ENCODE peak calls at places on chromosome 7, in seven cellular contexts. G is hepatocyte, I is brain microvascular endothelial cell, T is thoracic aorta, Y is ovary, W is endothelial cell of umbilical vein, O is transverse colon. A is an unnamed sample.

GRCh38 chr7:140326116-140326928 is 72.0 kb downstream of the SLC37A3 start:
- DNase-seq in G (peak), I (peak), T (peak), Y (peak), W (peak), O (peak), A (peak)

GRCh38 chr7:84701524-84702306 is 485.1 kb downstream of the SEMA3D start:
- DNase-seq in G (peak), I (peak), T (no peak), Y (no peak), W (peak), O (peak), A (no peak)

GRCh38 chr7:152723364-152723763 is 36.2 kb upstream of the ACTR3B start:
- DNase-seq in G (no peak), I (no peak), T (no peak), Y (no peak), W (no peak), O (no peak), A (no peak)

GRCh38 chr7:140478361-140479061 is 794 bp downstream of the MKRN1 start:
- DNase-seq in G (peak), I (peak), T (no peak), Y (peak), W (peak), O (peak), A (peak)

GRCh38 chr7:48087349-48087748 is 1.7 kb upstream of the UPP1 start:
- DNase-seq in G (no peak), I (peak), T (no peak), Y (no peak), W (peak), O (no peak), A (peak)

GRCh38 chr7:30924624-30925023 is 13.0 kb downstream of the AQP1 start:
- DNase-seq in G (no peak), I (no peak), T (no peak), Y (peak), W (no peak), O (peak), A (no peak)

GRCh38 chr7:149209518-149210269 is 14.3 kb downstream of the ZNF282 start:
- DNase-seq in G (peak), I (peak), T (no peak), Y (no peak), W (peak), O (peak), A (peak)

GRCh38 chr7:118312966-118313365 is 88.5 kb downstream of the ANKRD7 start:
- DNase-seq in G (no peak), I (no peak), T (no peak), Y (no peak), W (no peak), O (no peak), A (peak)

GRCh38 chr7:140650367-140650766 is 9.8 kb upstream of the DENND2A start:
- DNase-seq in G (no peak), I (no peak), T (no peak), Y (no peak), W (no peak), O (no peak), A (no peak)

GRCh38 chr7:143073556-143073955 is 21.4 kb downstream of the OR6V1 start:
- DNase-seq in G (no peak), I (no peak), T (no peak), Y (no peak), W (no peak), O (no peak), A (no peak)

GRCh38 chr7:151142686-151143040 is 24.8 kb downstream of the GBX1 start:
- DNase-seq in G (no peak), I (no peak), T (no peak), Y (no peak), W (no peak), O (peak), A (no peak)

GRCh38 chr7:20393021-20394015 is 62.6 kb downstream of the ITGB8 start:
- DNase-seq in G (peak), I (no peak), T (no peak), Y (no peak), W (peak), O (no peak), A (no peak)

GRCh38 chr7:45687185-45687560 is 113.0 kb downstream of the ADCY1 start:
- DNase-seq in G (no peak), I (no peak), T (no peak), Y (no peak), W (no peak), O (no peak), A (no peak)

GRCh38 chr7:124033093-124033806 is 383 bp upstream of the TMEM229A start:
- DNase-seq in G (peak), I (no peak), T (no peak), Y (peak), W (no peak), O (peak), A (no peak)

GRCh38 chr7:114364151-114364550 is 50.5 kb upstream of the FOXP2 start:
- DNase-seq in G (no peak), I (no peak), T (no peak), Y (no peak), W (no peak), O (no peak), A (no peak)

GRCh38 chr7:69776611-69777010 is 178.3 kb downstream of the AUTS2 start:
- DNase-seq in G (no peak), I (no peak), T (no peak), Y (no peak), W (no peak), O (no peak), A (no peak)

GRCh38 chr7:98470131-98470985 is 69.5 kb upstream of the BAIAP2L1 start:
- DNase-seq in G (peak), I (no peak), T (no peak), Y (no peak), W (no peak), O (peak), A (peak)

GRCh38 chr7:48548667-48549066 is 375.7 kb upstream of the CDC14C start:
- DNase-seq in G (no peak), I (no peak), T (no peak), Y (no peak), W (no peak), O (no peak), A (no peak)

GRCh38 chr7:135260930-135261721 is 27.5 kb downstream of the STRA8 start:
- DNase-seq in G (no peak), I (no peak), T (no peak), Y (no peak), W (peak), O (no peak), A (no peak)

GRCh38 chr7:29207469-29207868 is 12.9 kb downstream of the CHN2 start:
- DNase-seq in G (no peak), I (no peak), T (no peak), Y (no peak), W (peak), O (no peak), A (no peak)

GRCh38 chr7:42915356-42915755 is 3.5 kb upstream of the C7orf25 start:
- DNase-seq in G (no peak), I (no peak), T (no peak), Y (no peak), W (no peak), O (no peak), A (no peak)

GRCh38 chr7:2856388-2857169 is 12.5 kb upstream of the GNA12 start:
- DNase-seq in G (no peak), I (peak), T (no peak), Y (no peak), W (no peak), O (no peak), A (no peak)

GRCh38 chr7:107208046-107208458 is 39.2 kb downstream of the HBP1 start:
- DNase-seq in G (no peak), I (peak), T (no peak), Y (no peak), W (no peak), O (no peak), A (no peak)

GRCh38 chr7:82507976-82508677 is 64.5 kb upstream of the CACNA2D1 start:
- DNase-seq in G (peak), I (no peak), T (no peak), Y (no peak), W (no peak), O (peak), A (no peak)

GRCh38 chr7:114087674-114088539 is 169.1 kb upstream of the PPP1R3A start:
- DNase-seq in G (peak), I (no peak), T (no peak), Y (no peak), W (peak), O (peak), A (no peak)

GRCh38 chr7:35465791-35466336 is 212.0 kb upstream of the TBX20 start:
- DNase-seq in G (no peak), I (no peak), T (no peak), Y (no peak), W (no peak), O (no peak), A (no peak)

GRCh38 chr7:147756290-147756689 is 834.3 kb upstream of the C7orf33 start:
- DNase-seq in G (no peak), I (no peak), T (no peak), Y (no peak), W (no peak), O (no peak), A (no peak)

GRCh38 chr7:7566651-7567611 is at the start of gene MIOS:
- DNase-seq in G (peak), I (peak), T (peak), Y (peak), W (peak), O (peak), A (peak)

DNA sequence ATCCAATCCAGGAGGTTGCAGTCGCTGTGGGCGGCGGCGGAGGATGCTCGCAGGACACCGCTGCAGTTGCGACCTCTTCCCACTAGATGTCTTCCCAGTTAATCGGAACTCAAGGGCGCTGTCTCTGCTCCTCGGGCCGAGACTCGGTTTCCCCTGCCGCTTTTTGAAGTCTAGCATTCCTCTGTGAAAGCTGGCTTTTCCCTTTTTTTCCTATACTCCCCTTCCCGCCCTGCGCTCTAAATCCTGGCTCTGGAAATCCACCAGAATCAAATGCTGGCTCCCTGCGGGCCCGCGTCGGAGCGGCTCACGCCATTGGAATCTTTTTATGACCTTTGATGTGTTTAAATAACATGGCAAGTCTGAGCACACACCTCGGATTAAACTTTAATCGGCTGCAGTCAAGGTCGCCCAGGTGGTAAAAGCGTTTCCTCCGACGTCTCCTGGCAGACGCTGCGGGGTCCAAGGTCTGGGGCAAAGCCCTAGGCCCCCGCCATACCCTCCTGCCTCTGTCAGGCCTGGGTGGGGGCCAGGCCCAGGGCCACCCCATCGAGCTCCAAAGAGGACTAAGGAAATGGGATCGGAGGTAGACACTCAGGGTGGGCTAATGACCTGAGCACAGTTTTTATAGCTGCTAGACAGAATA is 10.7 kb upstream of the HOXA13 start:
- DNase-seq in G (peak), I (peak), T (no peak), Y (peak), W (no peak), O (peak), A (peak)
- H3K4me3 ChIP-seq in G (no peak), I (peak), T (peak), Y (peak), W (no peak), O (no peak), A (no peak)

GRCh38 chr7:112338786-112339185 is 111.5 kb upstream of the IFRD1 start:
- DNase-seq in G (no peak), I (no peak), T (no peak), Y (no peak), W (no peak), O (no peak), A (no peak)

GRCh38 chr7:112337892-112338291 is 112.4 kb upstream of the IFRD1 start:
- DNase-seq in G (no peak), I (no peak), T (no peak), Y (no peak), W (no peak), O (no peak), A (no peak)

GRCh38 chr7:112334366-112334765 is 115.9 kb upstream of the IFRD1 start:
- DNase-seq in G (no peak), I (no peak), T (no peak), Y (no peak), W (no peak), O (no peak), A (no peak)

GRCh38 chr7:112336261-112336660 is 114.0 kb upstream of the IFRD1 start:
- DNase-seq in G (no peak), I (no peak), T (no peak), Y (no peak), W (no peak), O (no peak), A (no peak)

GRCh38 chr7:112337177-112337576 is 113.1 kb upstream of the IFRD1 start:
- DNase-seq in G (no peak), I (no peak), T (no peak), Y (no peak), W (peak), O (no peak), A (no peak)
- TF ChIP-seq CTCF in G (no peak), I (no peak), T (no peak), Y (no peak), W (no peak), O (no peak), A (no peak)

DNA sequence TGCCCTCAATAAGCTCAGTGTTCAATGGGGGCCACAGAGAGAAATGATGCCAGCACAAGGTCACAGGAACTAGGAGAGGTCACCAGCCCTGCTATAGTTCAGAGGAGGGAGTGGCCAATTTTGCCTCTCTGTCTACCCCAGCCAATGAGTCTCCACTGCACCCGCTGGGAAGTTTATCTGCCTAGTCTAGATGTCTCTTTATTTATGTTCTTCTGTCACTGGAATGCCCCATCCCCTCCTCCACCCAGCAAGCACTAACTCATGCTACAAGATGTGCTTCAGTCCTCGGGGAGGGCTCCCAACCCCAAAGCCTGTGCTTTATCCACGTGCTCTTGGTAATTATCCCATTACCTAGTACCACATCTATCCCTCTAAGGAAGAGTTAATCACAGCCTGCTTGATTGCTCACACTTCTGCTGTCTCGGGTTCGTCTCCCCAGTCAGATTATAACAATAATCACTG is 4.1 kb downstream of the HIP1 start:
- DNase-seq in G (peak), I (peak), T (no peak), Y (no peak), W (no peak), O (no peak), A (no peak)
- H3K4me3 ChIP-seq in G (no peak), I (no peak), T (no peak), Y (no peak), W (no peak), O (no peak), A (no peak)

GRCh38 chr7:105851064-105851463 is 25.3 kb downstream of the ATXN7L1 start:
- DNase-seq in G (no peak), I (no peak), T (no peak), Y (no peak), W (no peak), O (no peak), A (no peak)

GRCh38 chr7:105854516-105854915 is 21.9 kb downstream of the ATXN7L1 start:
- DNase-seq in G (no peak), I (no peak), T (no peak), Y (no peak), W (no peak), O (no peak), A (no peak)

GRCh38 chr7:105849122-105849855 is 27.1 kb downstream of the ATXN7L1 start:
- DNase-seq in G (no peak), I (peak), T (no peak), Y (no peak), W (peak), O (no peak), A (peak)

GRCh38 chr7:105857009-105857952 is 19.1 kb downstream of the ATXN7L1 start:
- DNase-seq in G (no peak), I (no peak), T (no peak), Y (no peak), W (no peak), O (no peak), A (no peak)

DNA sequence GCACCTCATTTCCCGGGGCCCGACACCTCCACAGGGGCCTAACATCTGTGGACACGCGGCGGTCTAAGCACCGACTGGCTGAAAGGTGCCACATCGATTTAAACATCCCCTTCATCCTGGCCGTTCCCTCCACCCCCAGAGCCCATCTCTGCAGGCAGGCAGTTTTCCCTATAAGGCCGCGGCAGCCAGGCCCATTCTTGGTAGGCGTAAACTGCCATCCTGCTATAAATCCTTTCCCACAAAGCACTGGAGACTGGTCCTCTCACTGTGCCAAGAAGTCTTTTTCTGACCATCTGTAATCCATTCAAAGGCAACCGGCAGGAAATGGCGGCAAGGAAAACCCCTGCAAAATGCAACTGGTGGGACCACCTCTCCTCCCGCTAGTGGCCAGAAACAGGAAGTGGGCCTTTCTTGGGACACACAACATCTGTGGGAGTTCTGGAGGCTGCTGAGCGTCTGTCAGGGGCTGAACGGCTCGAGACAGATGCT is 22.4 kb downstream of the ATXN7L1 start:
- DNase-seq in G (peak), I (no peak), T (no peak), Y (no peak), W (peak), O (no peak), A (no peak)
- TF ChIP-seq CTCF in G (no peak), I (peak), T (no peak), Y (no peak), W (no peak), O (no peak), A (no peak)

GRCh38 chr7:100864263-100864845 is 2.8 kb upstream of the TRIP6 start:
- DNase-seq in G (no peak), I (no peak), T (no peak), Y (no peak), W (no peak), O (no peak), A (no peak)

GRCh38 chr7:100865971-100866720 is 1.0 kb upstream of the TRIP6 start:
- DNase-seq in G (no peak), I (no peak), T (no peak), Y (peak), W (peak), O (peak), A (no peak)

GRCh38 chr7:100866721-100867039 is 507 bp upstream of the TRIP6 start:
- DNase-seq in G (no peak), I (no peak), T (no peak), Y (peak), W (no peak), O (no peak), A (no peak)

GRCh38 chr7:100867040-100867795 is at the start of gene TRIP6:
- DNase-seq in G (peak), I (peak), T (peak), Y (peak), W (peak), O (peak), A (peak)

GRCh38 chr7:100865372-100865911 is 1.7 kb upstream of the TRIP6 start:
- DNase-seq in G (no peak), I (no peak), T (no peak), Y (no peak), W (peak), O (no peak), A (no peak)
- H3K4me3 ChIP-seq in G (no peak), I (no peak), T (peak), Y (no peak), W (no peak), O (no peak), A (no peak)

GRCh38 chr7:74051629-74052410 is 23.8 kb downstream of the ELN start:
- DNase-seq in G (peak), I (no peak), T (no peak), Y (no peak), W (no peak), O (peak), A (peak)
- TF ChIP-seq CTCF in G (peak), I (peak), T (no peak), Y (no peak), W (peak), O (peak), A (peak)

DNA sequence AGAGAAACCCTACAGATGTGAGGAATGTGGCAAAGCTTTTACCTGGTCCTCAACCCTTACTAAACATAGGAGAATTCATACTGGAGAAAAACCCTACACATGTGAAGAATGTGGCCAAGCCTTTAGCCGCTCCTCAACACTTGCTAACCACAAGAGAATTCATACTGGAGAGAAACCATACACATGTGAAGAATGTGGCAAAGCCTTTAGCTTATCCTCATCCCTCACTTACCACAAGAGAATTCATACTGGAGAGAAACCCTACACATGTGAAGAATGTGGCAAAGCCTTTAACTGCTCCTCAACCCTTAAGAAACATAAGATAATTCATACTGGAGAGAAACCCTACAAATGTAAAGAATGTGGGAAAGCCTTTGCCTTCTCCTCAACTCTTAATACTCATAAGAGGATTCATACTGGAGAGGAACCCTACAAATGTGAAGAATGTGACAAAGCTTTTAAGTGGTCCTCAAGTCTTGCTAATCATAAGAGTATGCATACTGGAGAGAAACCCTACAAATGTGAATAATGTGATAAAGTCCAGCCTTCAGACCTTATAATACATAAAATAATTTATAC is 38.2 kb downstream of the ZNF679 start:
- DNase-seq in G (no peak), I (no peak), T (no peak), Y (no peak), W (no peak), O (no peak), A (no peak)
- H3K4me3 ChIP-seq in G (no peak), I (no peak), T (no peak), Y (no peak), W (no peak), O (no peak), A (no peak)

GRCh38 chr7:55409474-55410225 is 44.5 kb downstream of the LANCL2 start:
- DNase-seq in G (peak), I (peak), T (no peak), Y (no peak), W (no peak), O (no peak), A (peak)
- TF ChIP-seq CTCF in G (no peak), I (peak), T (no peak), Y (no peak), W (no peak), O (no peak), A (no peak)

DNA sequence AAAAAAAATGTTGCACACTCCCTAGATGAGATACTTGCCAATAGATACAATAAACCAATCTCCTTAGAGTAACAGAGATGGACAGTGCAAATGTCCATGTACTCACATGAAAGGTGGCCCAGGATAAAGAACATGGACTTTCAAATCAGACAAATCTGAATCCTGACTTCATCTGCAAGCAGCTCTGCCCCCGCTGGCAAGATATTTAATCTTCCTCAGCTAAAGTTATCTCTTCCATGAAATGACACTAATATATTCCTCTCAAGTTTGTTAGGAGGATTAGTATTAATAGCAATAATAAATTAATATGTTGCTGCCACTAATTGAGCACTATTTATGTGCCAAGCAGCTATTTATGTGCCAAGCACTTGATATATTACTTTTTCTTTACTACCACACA is 148.6 kb upstream of the YAE1 start:
- DNase-seq in G (no peak), I (no peak), T (no peak), Y (no peak), W (no peak), O (no peak), A (no peak)
- H3K4me3 ChIP-seq in G (no peak), I (no peak), T (no peak), Y (no peak), W (no peak), O (no peak), A (no peak)

A was measured in GM12865.